ENCODE peak calls at places on chromosomes 11 and 22, in ten cellular contexts. One of them, this sample, is unnamed.

GRCh38 chr22:27075028-27075678 is 417.8 kb downstream of the MIAT start:
- DNase-seq in activated CD4-positive, alpha-beta memory T cell treated with anti-CD3 and anti-CD28 coated beads for 36 hours: no peak
- DNase-seq in GM23248: peak
- DNase-seq in mucosa of gallbladder: no peak
- DNase-seq in RCC 7860: no peak
- DNase-seq in gastrocnemius medialis: no peak
- DNase-seq in GM03348: no peak
- DNase-seq in fibroblast of lung: no peak
- DNase-seq in GM13976: no peak
- DNase-seq in progenitor cell of endocrine pancreas: no peak
- DNase-seq in this sample: no peak

GRCh38 chr11:98564233-98564632 is 456.5 kb upstream of the CNTN5 start:
- DNase-seq in activated CD4-positive, alpha-beta memory T cell treated with anti-CD3 and anti-CD28 coated beads for 36 hours: no peak
- DNase-seq in GM23248: no peak
- DNase-seq in mucosa of gallbladder: no peak
- DNase-seq in RCC 7860: no peak
- DNase-seq in gastrocnemius medialis: no peak
- DNase-seq in GM03348: no peak
- DNase-seq in fibroblast of lung: no peak
- DNase-seq in GM13976: no peak
- DNase-seq in progenitor cell of endocrine pancreas: no peak
- DNase-seq in this sample: no peak

GRCh38 chr11:12362857-12363256 is 14.5 kb upstream of the PARVA start:
- DNase-seq in activated CD4-positive, alpha-beta memory T cell treated with anti-CD3 and anti-CD28 coated beads for 36 hours: no peak
- DNase-seq in GM23248: no peak
- DNase-seq in mucosa of gallbladder: no peak
- DNase-seq in RCC 7860: no peak
- DNase-seq in gastrocnemius medialis: no peak
- DNase-seq in GM03348: no peak
- DNase-seq in fibroblast of lung: no peak
- DNase-seq in GM13976: no peak
- DNase-seq in progenitor cell of endocrine pancreas: no peak
- DNase-seq in this sample: no peak

GRCh38 chr11:45149483-45150056 is 3.1 kb downstream of the PRDM11 start:
- DNase-seq in activated CD4-positive, alpha-beta memory T cell treated with anti-CD3 and anti-CD28 coated beads for 36 hours: no peak
- DNase-seq in GM23248: no peak
- DNase-seq in mucosa of gallbladder: no peak
- DNase-seq in RCC 7860: no peak
- DNase-seq in gastrocnemius medialis: no peak
- DNase-seq in GM03348: no peak
- DNase-seq in fibroblast of lung: no peak
- DNase-seq in GM13976: no peak
- DNase-seq in progenitor cell of endocrine pancreas: no peak
- DNase-seq in this sample: peak

GRCh38 chr11:106585061-106585460 is 433.2 kb downstream of the GUCY1A2 start:
- DNase-seq in activated CD4-positive, alpha-beta memory T cell treated with anti-CD3 and anti-CD28 coated beads for 36 hours: no peak
- DNase-seq in GM23248: peak
- DNase-seq in mucosa of gallbladder: no peak
- DNase-seq in RCC 7860: peak
- DNase-seq in gastrocnemius medialis: no peak
- DNase-seq in GM03348: peak
- DNase-seq in fibroblast of lung: peak
- DNase-seq in GM13976: no peak
- DNase-seq in progenitor cell of endocrine pancreas: no peak
- DNase-seq in this sample: no peak

GRCh38 chr22:29328566-29329500 is 13.3 kb upstream of the RASL10A start:
- DNase-seq in activated CD4-positive, alpha-beta memory T cell treated with anti-CD3 and anti-CD28 coated beads for 36 hours: no peak
- DNase-seq in GM23248: peak
- DNase-seq in mucosa of gallbladder: no peak
- DNase-seq in RCC 7860: no peak
- DNase-seq in gastrocnemius medialis: peak
- DNase-seq in GM03348: no peak
- DNase-seq in fibroblast of lung: no peak
- DNase-seq in GM13976: no peak
- DNase-seq in progenitor cell of endocrine pancreas: no peak
- DNase-seq in this sample: no peak

GRCh38 chr11:105357764-105358163 is 218.2 kb upstream of the CARD18 start:
- DNase-seq in activated CD4-positive, alpha-beta memory T cell treated with anti-CD3 and anti-CD28 coated beads for 36 hours: no peak
- DNase-seq in GM23248: peak
- DNase-seq in mucosa of gallbladder: no peak
- DNase-seq in RCC 7860: no peak
- DNase-seq in gastrocnemius medialis: no peak
- DNase-seq in GM03348: no peak
- DNase-seq in fibroblast of lung: no peak
- DNase-seq in GM13976: no peak
- DNase-seq in progenitor cell of endocrine pancreas: no peak
- DNase-seq in this sample: no peak

GRCh38 chr11:17457361-17458104 is 19.1 kb downstream of the ABCC8 start:
- DNase-seq in activated CD4-positive, alpha-beta memory T cell treated with anti-CD3 and anti-CD28 coated beads for 36 hours: no peak
- DNase-seq in GM23248: no peak
- DNase-seq in mucosa of gallbladder: no peak
- DNase-seq in RCC 7860: no peak
- DNase-seq in gastrocnemius medialis: no peak
- DNase-seq in GM03348: no peak
- DNase-seq in fibroblast of lung: no peak
- DNase-seq in GM13976: no peak
- DNase-seq in progenitor cell of endocrine pancreas: no peak
- DNase-seq in this sample: no peak

GRCh38 chr11:7525424-7525823 is 11.6 kb downstream of the PPFIBP2 start:
- DNase-seq in activated CD4-positive, alpha-beta memory T cell treated with anti-CD3 and anti-CD28 coated beads for 36 hours: no peak
- DNase-seq in GM23248: no peak
- DNase-seq in mucosa of gallbladder: peak
- DNase-seq in RCC 7860: no peak
- DNase-seq in gastrocnemius medialis: no peak
- DNase-seq in GM03348: no peak
- DNase-seq in fibroblast of lung: no peak
- DNase-seq in GM13976: no peak
- DNase-seq in progenitor cell of endocrine pancreas: no peak
- DNase-seq in this sample: no peak